ENCODE peak calls at places on chromosomes 7 and 10, in eight cellular contexts. One of them, this sample, is unnamed.

GRCh38 chr10:19570143-19570542 is 246.1 kb upstream of the PLXDC2 start:
- DNase-seq in right cardiac atrium: no peak
- DNase-seq in EH: no peak
- DNase-seq in GM03348: no peak
- DNase-seq in cerebellar cortex: no peak
- DNase-seq in iPS-NIHi11: no peak
- DNase-seq in NCI-H1930: no peak
- DNase-seq in NCI-H187: no peak
- DNase-seq in this sample: no peak

GRCh38 chr10:100965820-100966219 is 3.5 kb upstream of the SEMA4G start:
- DNase-seq in NCI-H1930: no peak
- DNase-seq in right cardiac atrium: no peak
- DNase-seq in iPS-NIHi11: no peak
- DNase-seq in GM03348: no peak
- DNase-seq in cerebellar cortex: no peak
- DNase-seq in EH: no peak
- DNase-seq in NCI-H187: no peak
- DNase-seq in this sample: no peak

GRCh38 chr10:69180525-69181204 is 631 bp downstream of the SUPV3L1 start:
- DNase-seq in GM03348: peak; percentile 26
- DNase-seq in EH: peak; percentile 30
- DNase-seq in cerebellar cortex: no peak
- DNase-seq in right cardiac atrium: no peak
- DNase-seq in iPS-NIHi11: peak; percentile 4
- DNase-seq in NCI-H187: no peak
- DNase-seq in NCI-H1930: no peak
- DNase-seq in this sample: no peak

GRCh38 chr7:116353614-116354013 is 143.3 kb downstream of the TES start:
- DNase-seq in cerebellar cortex: no peak
- DNase-seq in GM03348: no peak
- DNase-seq in NCI-H187: no peak
- DNase-seq in iPS-NIHi11: no peak
- DNase-seq in right cardiac atrium: peak; percentile 88
- DNase-seq in EH: no peak
- DNase-seq in NCI-H1930: no peak
- DNase-seq in this sample: no peak

GRCh38 chr7:158001621-158002320 is 585.9 kb downstream of the PTPRN2 start:
- DNase-seq in NCI-H187: no peak
- DNase-seq in EH: no peak
- DNase-seq in cerebellar cortex: no peak
- DNase-seq in GM03348: no peak
- DNase-seq in iPS-NIHi11: no peak
- DNase-seq in right cardiac atrium: no peak
- DNase-seq in NCI-H1930: no peak
- DNase-seq in this sample: no peak

GRCh38 chr7:134690614-134691504 is 44.2 kb downstream of the BPGM start:
- DNase-seq in cerebellar cortex: no peak
- DNase-seq in NCI-H1930: no peak
- DNase-seq in right cardiac atrium: peak; percentile 54
- DNase-seq in NCI-H187: no peak
- DNase-seq in EH: peak; percentile 78
- DNase-seq in iPS-NIHi11: no peak
- DNase-seq in GM03348: peak; percentile 17
- DNase-seq in this sample: peak; percentile 59

GRCh38 chr7:139714163-139714901 is 63.5 kb downstream of the HIPK2 start:
- DNase-seq in NCI-H1930: no peak
- DNase-seq in iPS-NIHi11: peak; percentile 52
- DNase-seq in right cardiac atrium: peak; percentile 78
- DNase-seq in GM03348: no peak
- DNase-seq in NCI-H187: no peak
- DNase-seq in cerebellar cortex: no peak
- DNase-seq in EH: no peak
- DNase-seq in this sample: no peak

GRCh38 chr7:81944103-81944502 is 174.3 kb upstream of the HGF start:
- DNase-seq in GM03348: no peak
- DNase-seq in EH: no peak
- DNase-seq in cerebellar cortex: no peak
- DNase-seq in NCI-H187: no peak
- DNase-seq in right cardiac atrium: peak; percentile 79
- DNase-seq in NCI-H1930: no peak
- DNase-seq in iPS-NIHi11: no peak
- DNase-seq in this sample: no peak

GRCh38 chr10:100847440-100847839 is 65.3 kb upstream of the SLF2 start:
- DNase-seq in iPS-NIHi11: no peak
- DNase-seq in cerebellar cortex: no peak
- DNase-seq in NCI-H187: no peak
- DNase-seq in EH: peak; percentile 22
- DNase-seq in NCI-H1930: no peak
- DNase-seq in right cardiac atrium: no peak
- DNase-seq in GM03348: no peak
- DNase-seq in this sample: no peak

GRCh38 chr7:85612514-85612913 is 425.7 kb upstream of the SEMA3D start:
- DNase-seq in GM03348: no peak
- DNase-seq in NCI-H187: no peak
- DNase-seq in cerebellar cortex: no peak
- DNase-seq in NCI-H1930: peak; percentile 93
- DNase-seq in iPS-NIHi11: no peak
- DNase-seq in right cardiac atrium: no peak
- DNase-seq in EH: no peak
- DNase-seq in this sample: no peak

GRCh38 chr10:29691564-29692064 is 56.8 kb upstream of the SVIL start:
- DNase-seq in cerebellar cortex: no peak
- DNase-seq in right cardiac atrium: no peak
- DNase-seq in NCI-H1930: no peak
- DNase-seq in NCI-H187: no peak
- DNase-seq in iPS-NIHi11: no peak
- DNase-seq in GM03348: peak; percentile 45
- DNase-seq in EH: peak; percentile 51
- DNase-seq in this sample: no peak

GRCh38 chr7:2635810-2636701 is 4.3 kb downstream of the TTYH3 start:
- DNase-seq in GM03348: no peak
- DNase-seq in NCI-H187: no peak
- DNase-seq in NCI-H1930: no peak
- DNase-seq in iPS-NIHi11: no peak
- DNase-seq in right cardiac atrium: peak; percentile 88
- DNase-seq in cerebellar cortex: peak; percentile 54
- DNase-seq in EH: peak; percentile 82
- DNase-seq in this sample: peak; percentile 56

GRCh38 chr7:92836489-92837213 is at the start of gene CDK6:
- DNase-seq in iPS-NIHi11: peak; percentile 73
- DNase-seq in GM03348: peak; percentile 90
- DNase-seq in right cardiac atrium: peak; percentile 82
- DNase-seq in EH: peak; percentile 72
- DNase-seq in NCI-H1930: peak; percentile 52
- DNase-seq in cerebellar cortex: peak; percentile 13
- DNase-seq in NCI-H187: no peak
- DNase-seq in this sample: no peak

GRCh38 chr10:118373786-118374185 is 31.7 kb upstream of the FAM204A start:
- DNase-seq in GM03348: peak; percentile 82
- DNase-seq in NCI-H187: no peak
- DNase-seq in NCI-H1930: no peak
- DNase-seq in cerebellar cortex: no peak
- DNase-seq in iPS-NIHi11: no peak
- DNase-seq in right cardiac atrium: no peak
- DNase-seq in EH: peak; percentile 95
- DNase-seq in this sample: no peak

GRCh38 chr10:3879073-3879472 is 94.1 kb upstream of the KLF6 start:
- DNase-seq in cerebellar cortex: no peak
- DNase-seq in iPS-NIHi11: no peak
- DNase-seq in NCI-H1930: no peak
- DNase-seq in GM03348: no peak
- DNase-seq in EH: no peak
- DNase-seq in NCI-H187: no peak
- DNase-seq in right cardiac atrium: no peak
- DNase-seq in this sample: no peak

GRCh38 chr10:114498413-114499111 is 94.3 kb upstream of the AFAP1L2 start:
- DNase-seq in iPS-NIHi11: no peak
- DNase-seq in cerebellar cortex: no peak
- DNase-seq in NCI-H1930: no peak
- DNase-seq in NCI-H187: no peak
- DNase-seq in EH: no peak
- DNase-seq in right cardiac atrium: no peak
- DNase-seq in GM03348: no peak
- DNase-seq in this sample: no peak

GRCh38 chr7:83410989-83411591 is 237.8 kb downstream of the SEMA3E start:
- DNase-seq in iPS-NIHi11: peak; percentile 29
- DNase-seq in NCI-H1930: no peak
- DNase-seq in NCI-H187: no peak
- DNase-seq in right cardiac atrium: no peak
- DNase-seq in GM03348: peak; percentile 57
- DNase-seq in EH: peak; percentile 55
- DNase-seq in cerebellar cortex: peak; percentile 48
- DNase-seq in this sample: no peak

This sample was measured in amygdala.